ENCODE peak calls at places on chromosomes 3 and 15, in eight cellular contexts. R is endodermal cell; I is cardiac muscle cell; V is mesendoderm; P is tibial artery; G is sigmoid colon; J is neuronal stem cell; Q is CD8-positive, alpha-beta T cell. M is an unnamed sample.

GRCh38 chr3:2793987-2794386 is 316.2 kb downstream of the IL5RA start:
- DNase-seq in J (no peak), I (no peak), P (no peak), Q (no peak), G (no peak), V (no peak), R (no peak), M (no peak)

GRCh38 chr3:46955801-46956259 is 20.7 kb downstream of the CCDC12 start:
- DNase-seq in G (no peak), Q (no peak), V (no peak), J (no peak), R (no peak), P (peak; percentile 37), I (no peak), M (no peak)

GRCh38 chr3:150779402-150779858 is 16.5 kb upstream of the SIAH2 start:
- DNase-seq in Q (no peak), P (no peak), I (no peak), G (no peak), R (peak; percentile 90), J (no peak), V (peak; percentile 83), M (no peak)

GRCh38 chr15:48500595-48500994 is 144.9 kb downstream of the FBN1 start:
- DNase-seq in R (no peak), P (no peak), G (no peak), V (no peak), Q (no peak), I (no peak), J (no peak), M (no peak)

GRCh38 chr3:172516318-172517214 is 6.7 kb downstream of the TNFSF10 start:
- DNase-seq in R (no peak), J (no peak), Q (no peak), G (peak; percentile 80), V (no peak), I (peak; percentile 83), P (peak; percentile 74), M (no peak)

GRCh38 chr15:81196576-81197254 is at the start of gene IL16:
- DNase-seq in I (no peak), V (no peak), G (no peak), R (no peak), J (no peak), Q (no peak), P (no peak), M (no peak)

GRCh38 chr15:50124557-50125080 is 5.6 kb upstream of the ATP8B4 start:
- DNase-seq in Q (no peak), V (no peak), J (no peak), P (no peak), R (no peak), G (no peak), I (no peak), M (no peak)

GRCh38 chr3:165549665-165550064 is 287.6 kb downstream of the BCHE start:
- DNase-seq in V (no peak), P (no peak), Q (no peak), I (no peak), J (no peak), G (peak; percentile 55), R (no peak), M (no peak)

GRCh38 chr3:1007890-1008289 is 84.9 kb upstream of the CNTN6 start:
- DNase-seq in Q (no peak), G (no peak), I (peak; percentile 35), J (no peak), V (peak; percentile 63), R (no peak), P (no peak), M (peak; percentile 51)

GRCh38 chr3:129278970-129279906 is 568 bp downstream of the HMCES start:
- DNase-seq in Q (peak; percentile 28), V (peak; percentile 83), G (peak; percentile 75), R (peak; percentile 87), I (peak; percentile 71), J (peak; percentile 31), P (peak; percentile 72), M (peak; percentile 62)

GRCh38 chr3:197003461-197004385 is 25.9 kb downstream of the MELTF start:
- DNase-seq in G (no peak), P (peak; percentile 65), I (no peak), J (peak; percentile 23), V (peak; percentile 47), Q (no peak), R (peak; percentile 78), M (peak; percentile 52)

GRCh38 chr3:98732239-98733054 is 30.7 kb upstream of the ST3GAL6 start:
- DNase-seq in P (peak; percentile 72), J (peak; percentile 56), Q (no peak), R (peak; percentile 92), V (peak; percentile 89), I (peak; percentile 49), G (peak; percentile 72), M (peak; percentile 60)

GRCh38 chr3:131361464-131362421 is 19.8 kb upstream of the NUDT16 start:
- DNase-seq in J (peak; percentile 57), P (peak; percentile 89), R (peak; percentile 98), G (peak; percentile 86), I (peak; percentile 87), Q (no peak), V (peak; percentile 99), M (no peak)

GRCh38 chr3:73080201-73080966 is 18.9 kb downstream of the EBLN2 start:
- DNase-seq in G (no peak), R (no peak), Q (no peak), I (peak; percentile 41), J (no peak), V (no peak), P (no peak), M (no peak)

GRCh38 chr3:129892486-129892856 is 1.0 kb downstream of the TMCC1 start:
- DNase-seq in Q (no peak), P (no peak), G (no peak), J (no peak), V (no peak), R (no peak), I (no peak), M (no peak)

GRCh38 chr3:185164428-185165217 is 11.8 kb upstream of the C3orf70 start:
- DNase-seq in J (no peak), I (no peak), P (no peak), G (no peak), R (no peak), Q (no peak), V (no peak), M (no peak)

GRCh38 chr3:171192176-171192854 is 165.8 kb upstream of the SLC2A2 start:
- DNase-seq in G (no peak), J (no peak), V (peak; percentile 51), I (peak; percentile 80), R (no peak), Q (no peak), P (no peak), M (no peak)

GRCh38 chr3:141051641-141052569 is 758 bp downstream of the SPSB4 start:
- DNase-seq in V (peak; percentile 81), Q (no peak), R (peak; percentile 87), P (no peak), I (peak; percentile 32), G (no peak), J (peak; percentile 72), M (no peak)

GRCh38 chr15:99253381-99254090 is 2.3 kb downstream of the LRRC28 start:
- DNase-seq in Q (no peak), I (peak; percentile 33), V (no peak), J (no peak), G (no peak), R (no peak), P (no peak), M (no peak)

GRCh38 chr3:184592411-184593200 is 31.0 kb downstream of the EPHB3 start:
- DNase-seq in V (peak; percentile 77), J (no peak), G (no peak), P (no peak), R (peak; percentile 66), Q (no peak), I (peak; percentile 73), M (no peak)

DNA sequence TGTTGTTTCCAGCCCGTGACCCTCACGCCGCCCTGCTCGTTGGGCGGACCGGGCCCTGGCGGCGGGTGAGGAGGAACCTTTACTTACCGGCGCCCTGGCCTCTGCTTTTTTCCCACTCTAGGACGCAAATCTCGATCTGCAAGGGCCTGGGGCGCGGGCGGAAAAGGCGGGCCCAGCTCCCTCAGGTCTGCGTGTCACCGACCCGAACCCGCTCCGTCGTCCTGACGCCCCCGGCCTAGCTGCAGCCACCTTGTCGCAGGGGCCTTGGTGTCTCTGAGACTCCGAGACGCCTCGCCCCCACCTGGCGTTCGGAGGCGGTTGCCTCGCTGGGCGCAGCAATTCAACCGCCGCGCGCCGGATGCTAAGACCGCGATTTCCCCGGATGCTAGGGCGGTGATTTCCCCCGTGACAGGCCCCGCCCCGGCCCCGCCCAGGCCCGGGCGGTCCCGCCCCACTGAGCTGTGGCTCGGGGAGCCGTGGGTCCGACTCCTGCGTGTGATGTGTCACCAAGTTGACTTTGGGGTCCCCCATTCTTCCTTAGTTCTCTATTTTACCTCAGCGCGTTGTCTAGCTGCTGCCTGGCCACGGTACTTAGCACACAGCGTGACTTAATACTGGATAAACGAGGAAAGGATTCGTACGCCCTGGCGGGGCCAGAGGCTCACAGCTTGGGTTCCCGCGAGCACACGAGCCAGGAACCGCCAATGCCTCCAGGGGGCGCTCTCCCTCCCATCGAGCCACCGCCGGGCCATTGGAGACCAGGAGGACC is at the start of gene RPL39L:
- DNase-seq in J (peak; percentile 81), R (peak; percentile 97), G (peak; percentile 87), V (peak; percentile 97), P (peak; percentile 91), I (peak; percentile 91), Q (peak; percentile 92), M (peak; percentile 95)
- H3K27ac ChIP-seq in J (peak within 1 kb of the TSS; percentile 77), R (no peak within 1 kb of the TSS), G (peak within 1 kb of the TSS; percentile 77), V (peak within 1 kb of the TSS; percentile 68), P (peak within 1 kb of the TSS; percentile 70), I (no peak within 1 kb of the TSS), Q (peak within 1 kb of the TSS; percentile 69), M (peak within 1 kb of the TSS; percentile 87)

DNA sequence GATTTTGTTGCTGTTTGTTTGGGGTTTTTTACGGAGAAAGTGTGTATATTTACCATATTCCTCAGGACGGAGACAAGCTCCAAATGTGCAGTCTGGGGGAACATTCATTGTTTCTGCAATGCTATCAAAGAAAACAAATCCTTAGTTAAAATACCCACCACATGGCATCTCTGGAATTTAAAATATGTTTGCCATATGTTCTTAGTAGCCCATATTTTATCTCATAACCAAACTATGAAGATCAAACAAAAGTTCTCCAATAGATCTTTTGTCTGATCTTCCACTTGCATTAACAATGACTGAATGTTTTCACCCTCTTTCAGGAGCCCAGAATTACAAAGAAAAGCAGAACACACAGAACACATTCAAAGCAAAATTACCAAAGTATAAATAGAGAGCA is 35.3 kb downstream of the EFHB start:
- DNase-seq in Q (no peak), R (no peak), G (no peak), I (peak; percentile 17), P (no peak), V (no peak), J (no peak), M (no peak)
- H3K4me3 ChIP-seq in Q (no peak overlapping the region), R (no peak overlapping the region), G (no peak overlapping the region), I (no peak overlapping the region), P (no peak overlapping the region), V (no peak overlapping the region), J (no peak overlapping the region), M (no peak overlapping the region)

GRCh38 chr15:85554852-85555521 is 174.6 kb downstream of the AKAP13 start:
- DNase-seq in J (no peak), I (no peak), P (no peak), V (no peak), Q (no peak), G (no peak), R (no peak), M (no peak)
- H3K27ac ChIP-seq in J (no peak overlapping the region), I (no peak overlapping the region), P (no peak overlapping the region), V (no peak overlapping the region), Q (no peak overlapping the region), G (peak overlapping the region; percentile 23), R (no peak overlapping the region), M (no peak overlapping the region)

DNA sequence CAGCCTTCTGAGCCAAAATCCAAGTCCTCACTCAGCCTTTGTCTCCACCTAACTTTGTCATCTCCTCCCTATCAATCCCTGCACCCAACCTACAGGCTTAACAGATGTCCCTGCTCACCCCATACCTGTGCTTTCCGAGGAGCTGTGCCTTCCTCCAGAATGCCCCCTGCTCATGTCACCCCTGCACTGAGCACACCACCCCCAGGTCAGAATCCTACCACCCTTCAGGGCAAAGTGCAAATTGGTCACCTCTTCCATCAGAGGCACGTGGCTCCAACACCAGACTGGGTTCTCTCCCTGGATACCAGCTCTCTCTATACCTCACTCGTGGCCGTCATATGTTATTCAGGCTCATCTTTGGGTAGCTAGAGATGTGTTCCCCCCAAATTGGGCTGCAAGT is 29.8 kb downstream of the HOMER2 start:
- DNase-seq in Q (no peak), V (no peak), G (no peak), I (no peak), P (no peak), J (no peak), R (no peak), M (no peak)
- H3K4me3 ChIP-seq in Q (no peak overlapping the region), V (no peak overlapping the region), G (no peak overlapping the region), I (no peak overlapping the region), P (no peak overlapping the region), J (no peak overlapping the region), R (no peak overlapping the region), M (no peak overlapping the region)